ENCODE peak calls at places on chromosomes 1 and 21, in five cellular contexts. E is left colon, F is NCI-H510A treated with DMSO at 0.1 percent for 48 hours, V is ACHN, Q is globus pallidus. U is an unnamed sample.

GRCh38 chr1:40789675-40790430 is 6.3 kb downstream of the KCNQ4 start:
- DNase-seq in E (no peak), F (no peak), V (peak; percentile 25), Q (no peak), U (no peak)

GRCh38 chr1:161119379-161120061 is 1.6 kb downstream of the NIT1 start:
- DNase-seq in E (peak; percentile 65), F (no peak), V (peak; percentile 77), Q (no peak), U (no peak)

GRCh38 chr1:207565546-207566468 is 69.8 kb downstream of the CR1 start:
- DNase-seq in E (no peak), F (peak; percentile 6), V (peak; percentile 28), Q (peak; percentile 65), U (no peak)

GRCh38 chr1:40944326-40944725 is 35.2 kb upstream of the CTPS1 start:
- DNase-seq in E (no peak), F (no peak), V (peak; percentile 79), Q (no peak), U (no peak)

GRCh38 chr1:224192082-224192786 is 9.2 kb downstream of the DEGS1 start:
- DNase-seq in E (no peak), F (no peak), V (no peak), Q (no peak), U (no peak)

GRCh38 chr21:37220433-37220980 is 46.6 kb downstream of the VPS26C start:
- DNase-seq in E (no peak), F (peak; percentile 59), V (peak; percentile 49), Q (peak; percentile 38), U (peak; percentile 13)

GRCh38 chr1:174743654-174744561 is 255.8 kb upstream of the CACYBP start:
- DNase-seq in E (no peak), F (peak; percentile 77), V (peak; percentile 62), Q (peak; percentile 65), U (peak; percentile 49)

GRCh38 chr1:244220410-244220809 is 169.3 kb downstream of the ZBTB18 start:
- DNase-seq in E (no peak), F (no peak), V (no peak), Q (no peak), U (no peak)

GRCh38 chr1:47679301-47679751 is 241.5 kb downstream of the FOXD2 start:
- DNase-seq in E (no peak), F (no peak), V (no peak), Q (peak; percentile 32), U (no peak)

GRCh38 chr1:192580351-192580962 is 4.9 kb downstream of the RGS1 start:
- DNase-seq in E (no peak), F (no peak), V (peak; percentile 67), Q (peak; percentile 31), U (peak; percentile 5)

GRCh38 chr1:55868026-55868425 is 652.9 kb upstream of the USP24 start:
- DNase-seq in E (no peak), F (peak; percentile 87), V (no peak), Q (no peak), U (no peak)

GRCh38 chr1:2314297-2314802 is 77.0 kb downstream of the MORN1 start:
- DNase-seq in E (no peak), F (peak; percentile 40), V (peak; percentile 66), Q (no peak), U (no peak)

GRCh38 chr1:235882816-235883215 is 16.1 kb upstream of the LYST start:
- DNase-seq in E (no peak), F (no peak), V (peak; percentile 28), Q (no peak), U (no peak)

GRCh38 chr1:232993555-232993954 is 43.1 kb downstream of the NTPCR start:
- DNase-seq in E (no peak), F (no peak), V (no peak), Q (no peak), U (no peak)

GRCh38 chr1:78408830-78409229 is 81.9 kb upstream of the PTGFR start:
- DNase-seq in E (no peak), F (no peak), V (no peak), Q (no peak), U (no peak)

GRCh38 chr1:26862781-26863676 is at the start of gene SFN:
- DNase-seq in E (peak; percentile 92), F (peak; percentile 96), V (peak; percentile 60), Q (no peak), U (peak; percentile 93)

GRCh38 chr1:101344745-101345144 is 107.9 kb downstream of the S1PR1 start:
- DNase-seq in E (no peak), F (no peak), V (no peak), Q (no peak), U (no peak)

GRCh38 chr1:152047954-152048640 is 11.3 kb upstream of the S100A11 start:
- DNase-seq in E (peak; percentile 95), F (peak; percentile 65), V (peak; percentile 99), Q (peak; percentile 73), U (peak; percentile 22)

GRCh38 chr1:58811303-58811702 is 27.5 kb upstream of the JUN start:
- DNase-seq in E (no peak), F (peak; percentile 39), V (no peak), Q (no peak), U (peak; percentile 49)

GRCh38 chr1:85289207-85289847 is 12.9 kb upstream of the BCL10 start:
- DNase-seq in E (no peak), F (no peak), V (peak; percentile 92), Q (no peak), U (no peak)

GRCh38 chr1:152109231-152109997 is 5.8 kb downstream of the TCHH start:
- DNase-seq in E (no peak), F (no peak), V (no peak), Q (no peak), U (no peak)

GRCh38 chr21:44709426-44710293 is 1.7 kb downstream of the TSPEAR start:
- DNase-seq in E (no peak), F (peak; percentile 31), V (no peak), Q (no peak), U (peak; percentile 74)

GRCh38 chr1:71240656-71241055 is 159.8 kb upstream of the ZRANB2 start:
- DNase-seq in E (no peak), F (no peak), V (no peak), Q (no peak), U (no peak)

GRCh38 chr1:163203561-163203960 is 845 bp upstream of the RGS5 start:
- DNase-seq in E (no peak), F (no peak), V (no peak), Q (no peak), U (no peak)

GRCh38 chr21:43596616-43597015 is 62.7 kb downstream of the HSF2BP start:
- DNase-seq in E (no peak), F (no peak), V (no peak), Q (no peak), U (no peak)

GRCh38 chr1:187185389-187185788 is 356.6 kb downstream of the PLA2G4A start:
- DNase-seq in E (no peak), F (no peak), V (no peak), Q (no peak), U (peak; percentile 95)

GRCh38 chr1:161727343-161727924 is 6.1 kb downstream of the FCRLB start:
- DNase-seq in E (no peak), F (no peak), V (no peak), Q (no peak), U (no peak)

GRCh38 chr1:177567393-177567792 is 396.6 kb downstream of the BRINP2 start:
- DNase-seq in E (no peak), F (no peak), V (peak; percentile 28), Q (peak; percentile 7), U (no peak)

GRCh38 chr1:39145651-39145970 is 58.9 kb upstream of the MACF1 start:
- DNase-seq in E (no peak), F (no peak), V (no peak), Q (no peak), U (no peak)

GRCh38 chr1:150187560-150187931 is 37.8 kb downstream of the PLEKHO1 start:
- DNase-seq in E (no peak), F (no peak), V (no peak), Q (no peak), U (no peak)

GRCh38 chr1:160428053-160428452 is 27.7 kb downstream of the VANGL2 start:
- DNase-seq in E (no peak), F (no peak), V (no peak), Q (no peak), U (no peak)

GRCh38 chr1:53190210-53190611 is 6.4 kb upstream of the CPT2 start:
- DNase-seq in E (no peak), F (no peak), V (no peak), Q (no peak), U (no peak)

GRCh38 chr1:113369040-113369439 is 21.3 kb upstream of the MAGI3 start:
- DNase-seq in E (no peak), F (no peak), V (no peak), Q (no peak), U (no peak)

GRCh38 chr1:83499998-83500397 is 498.9 kb downstream of the TTLL7 start:
- DNase-seq in E (no peak), F (no peak), V (no peak), Q (no peak), U (no peak)

GRCh38 chr21:35559881-35560280 is 500.4 kb downstream of the SETD4 start:
- DNase-seq in E (no peak), F (no peak), V (no peak), Q (no peak), U (no peak)

GRCh38 chr1:2587071-2587859 is 688 bp downstream of the PRXL2B start:
- DNase-seq in E (no peak), F (no peak), V (peak; percentile 14), Q (no peak), U (peak; percentile 53)

GRCh38 chr21:30340714-30341573 is 3.5 kb upstream of the KRTAP27-1 start:
- DNase-seq in E (peak; percentile 28), F (peak; percentile 2), V (peak; percentile 29), Q (peak; percentile 23), U (peak; percentile 26)

GRCh38 chr1:56709269-56709880 is 64.3 kb downstream of the PRKAA2 start:
- DNase-seq in E (no peak), F (peak; percentile 73), V (peak; percentile 55), Q (peak; percentile 58), U (peak; percentile 49)